ENCODE peak calls at places on chromosomes 4 and X, in five cellular contexts. Z is esophagus squamous epithelium, U is sigmoid colon, W is testis, A is brain microvascular endothelial cell. P is an unnamed sample.

GRCh38 chrX:42686706-42687105 is 91.3 kb downstream of the PPP1R2C start:
- DNase-seq in W (no peak), U (no peak), Z (no peak), A (no peak), P (no peak)

GRCh38 chr4:149296084-149296483 is 519.6 kb downstream of the IQCM start:
- DNase-seq in A (no peak), U (no peak), Z (no peak), W (no peak), P (no peak)

GRCh38 chrX:114580336-114580735 is 3.5 kb upstream of the HTR2C start:
- DNase-seq in Z (no peak), W (no peak), A (no peak), U (no peak), P (no peak)

GRCh38 chrX:153829549-153829798 is 870 bp downstream of the PDZD4 start:
- DNase-seq in W (no peak), Z (no peak), U (peak; percentile 56), A (no peak), P (no peak)

GRCh38 chrX:12447448-12448154 is 309.3 kb downstream of the FRMPD4 start:
- DNase-seq in A (peak; percentile 65), W (peak; percentile 20), Z (no peak), U (peak; percentile 65), P (no peak)

GRCh38 chrX:20522420-20522819 is 255.7 kb upstream of the RPS6KA3 start:
- DNase-seq in U (no peak), A (no peak), Z (no peak), W (no peak), P (no peak)

GRCh38 chr4:25949166-25949748 is 35.2 kb downstream of the SMIM20 start:
- DNase-seq in U (no peak), Z (no peak), A (no peak), W (no peak), P (no peak)

GRCh38 chr4:110953191-110953590 is 330.3 kb upstream of the PITX2 start:
- DNase-seq in U (no peak), Z (no peak), W (no peak), A (no peak), P (no peak)

GRCh38 chrX:124211312-124211942 is 121.0 kb upstream of the TEX13D start:
- DNase-seq in W (no peak), Z (no peak), A (no peak), U (no peak), P (no peak)

GRCh38 chr4:183261953-183262775 is 57.9 kb downstream of the CLDN22 start:
- DNase-seq in A (peak; percentile 76), Z (peak; percentile 6), W (peak; percentile 91), U (peak; percentile 89), P (peak; percentile 57)

GRCh38 chr4:26590639-26591038 is 6.8 kb downstream of the TBC1D19 start:
- DNase-seq in Z (no peak), U (no peak), W (no peak), A (peak; percentile 51), P (no peak)

GRCh38 chrX:151370906-151371305 is 26.1 kb upstream of the VMA21 start:
- DNase-seq in A (no peak), Z (no peak), W (no peak), U (no peak), P (no peak)

GRCh38 chrX:107659768-107660167 is 31.5 kb downstream of the PRPS1 start:
- DNase-seq in W (no peak), Z (no peak), U (no peak), A (peak; percentile 33), P (no peak)

GRCh38 chrX:153374426-153374825 is 26.7 kb downstream of the PNMA6E start:
- DNase-seq in W (no peak), Z (no peak), A (no peak), U (no peak), P (no peak)

GRCh38 chrX:18664947-18665346 is 7.0 kb downstream of the RS1 start:
- DNase-seq in A (no peak), W (no peak), U (no peak), Z (no peak), P (no peak)

GRCh38 chrX:38861489-38861888 is 60.2 kb downstream of the MID1IP1 start:
- DNase-seq in Z (no peak), A (no peak), W (no peak), U (no peak), P (no peak)

GRCh38 chr4:3388461-3389185 is 53.1 kb upstream of the HGFAC start:
- DNase-seq in A (peak; percentile 87), Z (no peak), W (no peak), U (peak; percentile 71), P (no peak)

GRCh38 chr4:106149026-106149425 is 167.0 kb downstream of the TBCK start:
- DNase-seq in W (no peak), U (no peak), A (peak; percentile 7), Z (no peak), P (no peak)

GRCh38 chrX:724256-724655 is 93.7 kb downstream of the SHOX start:
- DNase-seq in W (no peak), A (no peak), Z (no peak), U (peak; percentile 11), P (no peak)

GRCh38 chr4:17687237-17687857 is 72.9 kb downstream of the MED28 start:
- DNase-seq in A (no peak), Z (no peak), U (no peak), W (no peak), P (no peak)

GRCh38 chrX:119784747-119785446 is 6.5 kb downstream of the RPL39 start:
- DNase-seq in Z (no peak), A (no peak), W (peak; percentile 33), U (no peak), P (peak; percentile 15)

GRCh38 chrX:48802089-48802812 is 384 bp downstream of the HDAC6 start:
- DNase-seq in A (peak; percentile 74), Z (peak; percentile 57), W (peak; percentile 87), U (peak; percentile 94), P (peak; percentile 31)

GRCh38 chr4:147103403-147103946 is 157.8 kb upstream of the TTC29 start:
- DNase-seq in W (peak; percentile 46), A (peak; percentile 96), Z (no peak), U (peak; percentile 71), P (no peak)

GRCh38 chr4:182969651-182970279 is 52.6 kb upstream of the DCTD start:
- DNase-seq in A (no peak), U (no peak), Z (no peak), W (no peak), P (no peak)

GRCh38 chrX:154369453-154370299 is 4.8 kb downstream of the FLNA start:
- DNase-seq in Z (peak; percentile 19), A (peak; percentile 89), W (peak; percentile 78), U (peak; percentile 96), P (peak; percentile 54)

GRCh38 chr4:188031751-188032150 is 36.2 kb downstream of the ZFP42 start:
- DNase-seq in U (no peak), Z (no peak), W (no peak), A (no peak), P (no peak)

GRCh38 chrX:9542106-9542764 is 77.4 kb downstream of the TBL1X start:
- DNase-seq in Z (no peak), W (no peak), U (no peak), A (no peak), P (no peak)

GRCh38 chr4:22268350-22269025 is 247.4 kb downstream of the ADGRA3 start:
- DNase-seq in A (no peak), Z (no peak), W (no peak), U (no peak), P (no peak)

GRCh38 chrX:12657433-12657832 is 133.8 kb upstream of the PRPS2 start:
- DNase-seq in W (no peak), U (no peak), A (no peak), Z (no peak), P (no peak)

GRCh38 chr4:22978656-22979055 is 285.9 kb downstream of the GBA3 start:
- DNase-seq in U (no peak), A (no peak), W (no peak), Z (no peak), P (no peak)

GRCh38 chr4:38489924-38490639 is 173.9 kb upstream of the KLF3 start:
- DNase-seq in A (peak; percentile 35), Z (no peak), U (peak; percentile 67), W (no peak), P (no peak)

GRCh38 chr4:37729649-37730004 is 43.5 kb upstream of the RELL1 start:
- DNase-seq in U (no peak), Z (no peak), A (no peak), W (no peak), P (no peak)

GRCh38 chrX:35561985-35562384 is 236.2 kb upstream of the MAGEB16 start:
- DNase-seq in A (no peak), W (no peak), Z (no peak), U (no peak), P (no peak)
- H3K27ac ChIP-seq in A (no peak overlapping the region), W (no peak overlapping the region), Z (no peak overlapping the region), U (no peak overlapping the region), P (no peak overlapping the region)

GRCh38 chr4:156158747-156159146 is 205.1 kb upstream of the CTSO start:
- DNase-seq in A (no peak), U (no peak), W (no peak), Z (no peak), P (no peak)

GRCh38 chr4:156154978-156155377 is 201.3 kb upstream of the CTSO start:
- DNase-seq in A (no peak), Z (no peak), W (no peak), U (no peak), P (no peak)
- TF ChIP-seq CTCF in A (peak; percentile 27), Z (no peak), W (no peak), U (no peak), P (no peak)

DNA sequence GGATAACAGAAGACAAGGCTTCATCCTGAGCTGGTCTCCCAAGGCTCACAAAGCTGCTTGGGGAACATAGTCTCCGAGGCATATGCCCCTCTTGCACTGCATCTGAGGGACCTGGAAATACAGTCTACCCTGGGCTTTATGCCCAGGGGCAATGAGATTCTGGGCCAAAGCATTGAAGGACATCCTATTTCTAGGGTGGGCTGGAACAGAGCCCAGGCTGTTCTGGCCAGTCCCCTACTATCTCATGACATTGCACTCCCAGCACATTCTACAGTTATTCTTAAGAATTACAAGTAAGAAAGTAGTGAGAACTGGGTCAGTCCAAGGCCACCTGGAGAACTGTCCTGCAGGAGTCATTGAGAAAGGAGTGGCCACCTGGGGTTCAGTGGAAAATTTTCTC is 107.6 kb downstream of the USP46 start:
- DNase-seq in U (no peak), W (peak; percentile 80), A (no peak), Z (no peak), P (no peak)
- H3K27ac ChIP-seq in U (no peak overlapping the region), W (no peak overlapping the region), A (no peak overlapping the region), Z (no peak overlapping the region), P (no peak overlapping the region)

GRCh38 chr4:174873931-174874330 is 44.2 kb upstream of the ADAM29 start:
- DNase-seq in U (no peak), W (peak; percentile 14), Z (no peak), A (peak; percentile 33), P (no peak)
- TF ChIP-seq CTCF in U (no peak), W (no peak), Z (no peak), A (peak; percentile 56), P (no peak)

P was measured in CD4-positive, alpha-beta T cell.